ENCODE peak calls at places on chromosome 19, in ten cellular contexts. W is A549, Z is K562, V is heart right ventricle, E is AG04450, A is psoas muscle, R is cardiac fibroblast, N is testis, U is WERI-Rb-1, J is AG10803. T is an unnamed sample.

GRCh38 chr19:31545766-31546165 is 196.5 kb upstream of the TSHZ3 start:
- DNase-seq in W (no peak), Z (no peak), V (no peak), E (no peak), A (no peak), R (no peak), N (no peak), U (no peak), J (no peak), T (no peak)

GRCh38 chr19:56105090-56105701 is 15.9 kb downstream of the ZNF787 start:
- DNase-seq in W (peak), Z (no peak), V (peak), E (no peak), A (peak), R (peak), N (peak), U (peak), J (peak), T (peak)

GRCh38 chr19:2613507-2614295 is 88.8 kb downstream of the GNG7 start:
- DNase-seq in W (peak), Z (peak), V (no peak), E (no peak), A (no peak), R (peak), N (no peak), U (peak), J (peak), T (peak)

GRCh38 chr19:51470966-51471365 is 7.4 kb upstream of the CEACAM18 start:
- DNase-seq in W (no peak), Z (peak), V (no peak), E (no peak), A (no peak), R (peak), N (no peak), U (no peak), J (no peak), T (peak)

GRCh38 chr19:48468806-48469055 is 438 bp upstream of the CYTH2 start:
- DNase-seq in W (no peak), Z (no peak), V (no peak), E (peak), A (no peak), R (no peak), N (no peak), U (no peak), J (no peak), T (no peak)

GRCh38 chr19:31338069-31338767 is 11.0 kb downstream of the TSHZ3 start:
- DNase-seq in W (peak), Z (peak), V (peak), E (no peak), A (peak), R (peak), N (peak), U (peak), J (peak), T (peak)

GRCh38 chr19:11736696-11737095 is 2.0 kb downstream of the ZNF823 start:
- DNase-seq in W (no peak), Z (peak), V (peak), E (no peak), A (peak), R (peak), N (no peak), U (peak), J (peak), T (peak)

GRCh38 chr19:12828494-12828893 is 5.9 kb downstream of the RTBDN start:
- DNase-seq in W (no peak), Z (peak), V (no peak), E (no peak), A (no peak), R (no peak), N (no peak), U (peak), J (no peak), T (no peak)

GRCh38 chr19:7979559-7979958 is 25.9 kb downstream of the ELAVL1 start:
- DNase-seq in W (no peak), Z (no peak), V (no peak), E (no peak), A (no peak), R (no peak), N (no peak), U (no peak), J (no peak), T (no peak)

GRCh38 chr19:42075364-42075615 is 676 bp upstream of the ZNF574 start:
- DNase-seq in W (no peak), Z (no peak), V (no peak), E (no peak), A (no peak), R (no peak), N (no peak), U (no peak), J (no peak), T (no peak)

GRCh38 chr19:49071860-49072547 is 495 bp downstream of the KCNA7 start:
- DNase-seq in W (no peak), Z (peak), V (no peak), E (no peak), A (peak), R (no peak), N (peak), U (peak), J (no peak), T (no peak)

GRCh38 chr19:4690362-4690761 is 20.2 kb upstream of the MYDGF start:
- DNase-seq in W (no peak), Z (no peak), V (no peak), E (no peak), A (no peak), R (no peak), N (no peak), U (no peak), J (no peak), T (no peak)

GRCh38 chr19:31570718-31571117 is 221.5 kb upstream of the TSHZ3 start:
- DNase-seq in W (no peak), Z (no peak), V (no peak), E (no peak), A (no peak), R (no peak), N (no peak), U (no peak), J (no peak), T (no peak)

GRCh38 chr19:35299523-35300339 is 7.8 kb downstream of the MAG start:
- DNase-seq in W (no peak), Z (peak), V (no peak), E (no peak), A (no peak), R (no peak), N (peak), U (no peak), J (no peak), T (no peak)

GRCh38 chr19:18021121-18021755 is 13.3 kb downstream of the ARRDC2 start:
- DNase-seq in W (peak), Z (peak), V (peak), E (no peak), A (peak), R (peak), N (peak), U (no peak), J (peak), T (peak)

GRCh38 chr19:42271861-42272534 is 2.9 kb downstream of the CIC start:
- DNase-seq in W (no peak), Z (no peak), V (no peak), E (no peak), A (peak), R (no peak), N (no peak), U (no peak), J (no peak), T (no peak)

GRCh38 chr19:33047422-33047821 is 17.3 kb downstream of the RHPN2 start:
- DNase-seq in W (peak), Z (peak), V (no peak), E (no peak), A (no peak), R (no peak), N (no peak), U (no peak), J (no peak), T (peak)

GRCh38 chr19:49224856-49225255 is 67.3 kb downstream of the TRPM4 start:
- DNase-seq in W (peak), Z (peak), V (no peak), E (no peak), A (peak), R (peak), N (peak), U (peak), J (peak), T (peak)

GRCh38 chr19:33118643-33119042 is 13.3 kb upstream of the WDR88 start:
- DNase-seq in W (no peak), Z (no peak), V (no peak), E (no peak), A (no peak), R (no peak), N (no peak), U (no peak), J (no peak), T (no peak)

GRCh38 chr19:29735821-29736220 is 20.8 kb upstream of the C19orf12 start:
- DNase-seq in W (peak), Z (no peak), V (no peak), E (no peak), A (no peak), R (no peak), N (no peak), U (no peak), J (no peak), T (no peak)

GRCh38 chr19:7953060-7953459 is 9.6 kb upstream of the TIMM44 start:
- DNase-seq in W (no peak), Z (no peak), V (no peak), E (no peak), A (no peak), R (peak), N (no peak), U (no peak), J (peak), T (peak)

GRCh38 chr19:1814391-1814790 is 2.3 kb upstream of the ATP8B3 start:
- DNase-seq in W (no peak), Z (no peak), V (no peak), E (no peak), A (no peak), R (no peak), N (no peak), U (no peak), J (no peak), T (no peak)

DNA sequence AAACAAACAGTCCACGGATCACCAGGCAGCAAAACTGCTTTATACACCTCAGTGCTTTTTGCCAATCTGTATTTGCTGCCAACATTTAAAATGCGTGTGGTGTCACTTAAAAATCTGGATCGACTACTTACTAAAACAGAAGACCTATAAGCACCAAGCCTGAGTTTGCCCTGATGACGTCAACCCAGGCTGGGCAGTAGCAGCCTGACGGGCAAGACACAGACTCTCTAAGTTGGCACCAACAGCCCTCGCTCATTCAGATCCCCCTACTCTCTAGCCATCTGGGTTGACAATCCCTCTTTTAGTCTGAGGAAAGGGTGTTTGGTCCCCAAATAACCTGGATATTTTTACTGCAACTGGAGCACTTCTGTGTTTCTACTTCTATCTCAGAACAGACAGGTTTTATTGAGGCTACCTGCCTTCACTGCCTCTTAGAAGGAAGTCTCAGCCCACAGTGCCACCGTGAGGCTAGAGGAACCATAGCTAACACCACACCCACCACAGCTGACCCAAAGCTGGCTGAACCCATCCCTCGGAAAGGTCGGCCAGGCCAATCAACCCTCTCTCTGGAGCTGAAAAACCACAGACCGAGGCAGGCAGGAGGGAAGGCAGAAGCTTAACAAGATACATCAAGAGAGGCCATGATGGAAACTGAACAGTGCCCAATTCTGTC is 6.9 kb downstream of the SUGP2 start:
- DNase-seq in W (peak), Z (no peak), V (no peak), E (no peak), A (no peak), R (no peak), N (peak), U (peak), J (no peak), T (peak)
- TF ChIP-seq CTCF in W (peak), Z (peak), V (no peak), E (peak), A (peak), R (no peak), N (no peak), U (peak), J (no peak), T (peak)

DNA sequence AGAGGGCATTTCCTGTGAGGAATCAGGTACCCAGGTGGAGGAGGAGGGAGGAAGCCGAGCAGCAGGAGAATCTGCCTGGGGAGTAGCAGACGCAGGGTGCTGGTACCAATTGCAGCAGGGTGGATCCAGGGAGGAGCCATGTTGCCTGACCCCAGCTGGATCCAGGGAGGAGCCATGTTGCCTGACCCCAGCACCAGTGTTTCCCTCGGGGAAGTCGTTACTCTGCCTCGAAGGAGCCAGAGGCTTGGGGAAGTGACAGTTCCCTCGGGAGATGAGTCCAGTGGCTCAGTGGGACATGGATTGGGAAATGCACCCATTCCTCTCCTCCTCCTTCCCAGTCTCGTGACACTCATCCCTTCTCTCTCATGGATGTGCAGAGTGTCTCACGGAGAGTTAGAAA is 31.5 kb downstream of the LAIR2 start:
- DNase-seq in W (no peak), Z (no peak), V (no peak), E (no peak), A (no peak), R (no peak), N (no peak), U (no peak), J (no peak), T (no peak)
- H3K4me3 ChIP-seq in W (no peak), Z (no peak), V (no peak), E (no peak), A (no peak), R (no peak), N (no peak), U (no peak), J (no peak), T (no peak)

GRCh38 chr19:6753178-6754031 is 13.8 kb downstream of the SH2D3A start:
- DNase-seq in W (peak), Z (peak), V (peak), E (no peak), A (peak), R (peak), N (peak), U (peak), J (peak), T (peak)

GRCh38 chr19:6751189-6751588 is 11.7 kb downstream of the TRIP10 start:
- DNase-seq in W (no peak), Z (no peak), V (no peak), E (no peak), A (no peak), R (no peak), N (no peak), U (no peak), J (no peak), T (no peak)

GRCh38 chr19:6754136-6754535 is 13.1 kb downstream of the SH2D3A start:
- DNase-seq in W (no peak), Z (no peak), V (no peak), E (no peak), A (no peak), R (no peak), N (no peak), U (no peak), J (no peak), T (no peak)

GRCh38 chr19:6754653-6755463 is 12.4 kb downstream of the SH2D3A start:
- DNase-seq in W (no peak), Z (no peak), V (no peak), E (no peak), A (no peak), R (no peak), N (no peak), U (no peak), J (no peak), T (no peak)

GRCh38 chr19:6752257-6753177 is 13.0 kb downstream of the TRIP10 start:
- DNase-seq in W (no peak), Z (no peak), V (no peak), E (no peak), A (no peak), R (no peak), N (no peak), U (no peak), J (no peak), T (no peak)
- TF ChIP-seq CTCF in W (no peak), Z (no peak), V (no peak), E (no peak), A (no peak), R (no peak), N (no peak), U (no peak), J (no peak), T (no peak)

GRCh38 chr19:45883586-45883880 is 2.4 kb downstream of the IRF2BP1 start:
- DNase-seq in W (no peak), Z (no peak), V (no peak), E (no peak), A (no peak), R (no peak), N (no peak), U (no peak), J (no peak), T (no peak)

GRCh38 chr19:45882652-45883585 is 3.0 kb downstream of the IRF2BP1 start:
- DNase-seq in W (peak), Z (peak), V (peak), E (peak), A (peak), R (peak), N (peak), U (peak), J (peak), T (peak)

GRCh38 chr19:45879971-45880370 is 6.0 kb downstream of the IRF2BP1 start:
- DNase-seq in W (no peak), Z (no peak), V (no peak), E (no peak), A (no peak), R (no peak), N (no peak), U (no peak), J (no peak), T (no peak)

GRCh38 chr19:45881082-45881908 is 4.6 kb downstream of the IRF2BP1 start:
- DNase-seq in W (no peak), Z (no peak), V (no peak), E (no peak), A (no peak), R (no peak), N (no peak), U (no peak), J (no peak), T (no peak)

GRCh38 chr19:45881909-45882528 is 3.9 kb downstream of the IRF2BP1 start:
- DNase-seq in W (no peak), Z (peak), V (no peak), E (no peak), A (no peak), R (no peak), N (no peak), U (no peak), J (no peak), T (no peak)
- H3K4me3 ChIP-seq in W (peak), Z (no peak), V (no peak), E (no peak), A (peak), R (no peak), N (no peak), U (no peak), J (no peak), T (no peak)

GRCh38 chr19:39845172-39845571 is 1.0 kb downstream of the FBL start:
- DNase-seq in W (peak), Z (no peak), V (no peak), E (no peak), A (no peak), R (no peak), N (no peak), U (no peak), J (no peak), T (no peak)

GRCh38 chr19:39846176-39846677 is at the start of gene FBL:
- DNase-seq in W (peak), Z (peak), V (peak), E (peak), A (peak), R (peak), N (peak), U (peak), J (peak), T (peak)

GRCh38 chr19:39843919-39844793 is 2.0 kb downstream of the FBL start:
- DNase-seq in W (peak), Z (no peak), V (no peak), E (peak), A (no peak), R (peak), N (no peak), U (no peak), J (peak), T (peak)

GRCh38 chr19:39846678-39847486 is 703 bp upstream of the FBL start:
- DNase-seq in W (no peak), Z (peak), V (no peak), E (no peak), A (no peak), R (no peak), N (no peak), U (peak), J (peak), T (peak)

DNA sequence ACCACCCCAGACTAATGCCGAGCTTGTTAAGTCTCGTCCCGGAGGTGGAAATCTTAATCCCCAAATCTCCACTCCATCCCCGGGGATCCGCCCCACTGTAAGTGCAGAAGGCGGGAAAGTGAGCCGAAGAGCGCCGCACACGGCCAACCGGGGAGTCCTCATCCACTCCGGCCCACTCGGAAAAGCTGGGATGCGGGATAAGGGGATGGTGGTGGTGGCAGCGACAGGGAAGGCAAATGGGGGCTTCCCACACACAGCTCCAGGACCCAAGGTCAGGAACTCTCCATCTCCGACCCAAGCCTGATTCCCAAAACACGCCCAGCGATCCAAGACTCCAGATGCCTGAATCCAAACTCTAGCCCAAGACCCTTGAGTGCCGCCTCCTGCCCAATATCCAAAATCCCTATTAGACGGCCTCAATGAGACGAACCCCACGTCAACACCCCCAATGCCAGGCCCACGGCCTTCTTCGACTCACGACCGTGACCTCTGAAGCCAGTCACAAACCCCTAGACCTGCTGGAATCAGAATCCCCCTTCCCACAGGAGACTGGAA is 481 bp downstream of the FBL start:
- DNase-seq in W (no peak), Z (peak), V (no peak), E (no peak), A (no peak), R (peak), N (no peak), U (peak), J (peak), T (peak)
- TF ChIP-seq CTCF in W (no peak), Z (peak), V (peak), E (peak), A (no peak), R (peak), N (no peak), U (peak), J (no peak), T (peak)

GRCh38 chr19:38209671-38210457 is 14.2 kb downstream of the DPF1 start:
- DNase-seq in W (no peak), Z (no peak), V (peak), E (no peak), A (peak), R (peak), N (peak), U (peak), J (peak), T (peak)
- H3K4me3 ChIP-seq in W (no peak), Z (no peak), V (peak), E (peak), A (peak), R (peak), N (peak), U (peak), J (peak), T (peak)

GRCh38 chr19:16088351-16088984 is 12.2 kb downstream of the TPM4 start:
- DNase-seq in W (peak), Z (no peak), V (no peak), E (no peak), A (no peak), R (no peak), N (no peak), U (no peak), J (no peak), T (no peak)
- TF ChIP-seq CTCF in W (no peak), Z (no peak), V (no peak), E (peak), A (peak), R (peak), N (peak), U (no peak), J (peak), T (peak)

DNA sequence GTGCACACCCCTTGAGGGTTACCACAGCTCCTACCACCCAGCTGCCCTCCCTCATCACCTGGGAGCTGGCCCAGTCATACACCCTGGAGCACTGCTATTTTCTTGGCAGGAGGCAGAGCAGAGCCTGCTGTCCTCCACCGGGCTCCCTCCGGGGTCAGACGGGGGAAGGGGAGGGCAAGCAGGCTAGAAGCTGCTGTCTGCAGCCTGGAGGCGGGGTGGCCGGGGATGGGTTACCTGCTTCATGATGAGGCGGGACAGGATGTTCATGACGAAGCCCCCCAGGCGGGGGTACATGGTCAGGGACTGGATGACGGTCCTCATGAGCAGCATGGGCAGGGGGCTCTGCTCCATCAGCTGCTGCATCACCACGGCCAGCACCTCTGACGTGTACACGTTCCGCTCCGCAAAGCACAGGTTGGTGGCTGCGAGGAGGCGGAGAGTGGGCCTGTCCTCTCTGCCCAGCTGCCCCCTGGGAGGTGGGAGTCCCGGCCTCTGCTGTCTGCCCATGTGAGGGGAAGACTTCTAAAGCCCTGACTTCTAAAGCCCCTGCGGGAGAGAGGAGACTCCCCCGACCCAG is 2.7 kb upstream of the RSPH6A start:
- DNase-seq in W (no peak), Z (peak), V (no peak), E (no peak), A (no peak), R (no peak), N (no peak), U (no peak), J (no peak), T (no peak)
- H3K4me3 ChIP-seq in W (no peak), Z (no peak), V (no peak), E (no peak), A (no peak), R (no peak), N (no peak), U (no peak), J (no peak), T (no peak)